ENCODE peak calls at places on chromosome X, in ten cellular contexts. One of them, this sample, is unnamed.

GRCh38 chrX:15600745-15601144 is at the start of gene ACE2:
- DNase-seq in fibroblast of pulmonary artery: no peak
- DNase-seq in astrocyte of the spinal cord: no peak
- DNase-seq in choroid plexus epithelial cell: no peak
- DNase-seq in heart left ventricle: peak
- DNase-seq in thoracic aorta: no peak
- DNase-seq in DND-41: no peak
- DNase-seq in mucosa of descending colon: peak
- DNase-seq in ovary: no peak
- DNase-seq in HFF-Myc: no peak
- DNase-seq in this sample: no peak

GRCh38 chrX:21975827-21976226 is 35.3 kb downstream of the SMS start:
- DNase-seq in HFF-Myc: no peak
- DNase-seq in choroid plexus epithelial cell: peak
- DNase-seq in mucosa of descending colon: no peak
- DNase-seq in DND-41: no peak
- DNase-seq in heart left ventricle: no peak
- DNase-seq in ovary: no peak
- DNase-seq in astrocyte of the spinal cord: peak
- DNase-seq in thoracic aorta: no peak
- DNase-seq in fibroblast of pulmonary artery: peak
- DNase-seq in this sample: no peak

GRCh38 chrX:20053537-20053936 is 62.7 kb upstream of the BCLAF3 start:
- DNase-seq in choroid plexus epithelial cell: no peak
- DNase-seq in fibroblast of pulmonary artery: no peak
- DNase-seq in HFF-Myc: no peak
- DNase-seq in DND-41: no peak
- DNase-seq in heart left ventricle: no peak
- DNase-seq in thoracic aorta: no peak
- DNase-seq in mucosa of descending colon: no peak
- DNase-seq in ovary: no peak
- DNase-seq in astrocyte of the spinal cord: no peak
- DNase-seq in this sample: no peak

GRCh38 chrX:9369802-9370291 is 95.0 kb upstream of the TBL1X start:
- DNase-seq in mucosa of descending colon: no peak
- DNase-seq in heart left ventricle: no peak
- DNase-seq in ovary: no peak
- DNase-seq in astrocyte of the spinal cord: peak
- DNase-seq in thoracic aorta: no peak
- DNase-seq in fibroblast of pulmonary artery: peak
- DNase-seq in DND-41: peak
- DNase-seq in choroid plexus epithelial cell: peak
- DNase-seq in HFF-Myc: no peak
- DNase-seq in this sample: no peak

GRCh38 chrX:133838761-133839676 is 146.4 kb downstream of the GPC3 start:
- DNase-seq in ovary: no peak
- DNase-seq in DND-41: peak
- DNase-seq in thoracic aorta: no peak
- DNase-seq in HFF-Myc: peak
- DNase-seq in heart left ventricle: no peak
- DNase-seq in astrocyte of the spinal cord: peak
- DNase-seq in fibroblast of pulmonary artery: peak
- DNase-seq in mucosa of descending colon: peak
- DNase-seq in choroid plexus epithelial cell: peak
- DNase-seq in this sample: no peak

GRCh38 chrX:132181364-132181763 is 37.9 kb downstream of the RAP2C start:
- DNase-seq in DND-41: no peak
- DNase-seq in choroid plexus epithelial cell: no peak
- DNase-seq in ovary: no peak
- DNase-seq in heart left ventricle: peak
- DNase-seq in HFF-Myc: no peak
- DNase-seq in astrocyte of the spinal cord: no peak
- DNase-seq in mucosa of descending colon: peak
- DNase-seq in thoracic aorta: no peak
- DNase-seq in fibroblast of pulmonary artery: no peak
- DNase-seq in this sample: no peak

GRCh38 chrX:129512409-129512808 is 10.9 kb downstream of the SMARCA1 start:
- DNase-seq in fibroblast of pulmonary artery: no peak
- DNase-seq in DND-41: no peak
- DNase-seq in astrocyte of the spinal cord: no peak
- DNase-seq in HFF-Myc: no peak
- DNase-seq in mucosa of descending colon: no peak
- DNase-seq in choroid plexus epithelial cell: no peak
- DNase-seq in thoracic aorta: no peak
- DNase-seq in heart left ventricle: no peak
- DNase-seq in ovary: no peak
- DNase-seq in this sample: no peak

GRCh38 chrX:124347242-124347641 is 879 bp downstream of the SH2D1A start:
- DNase-seq in astrocyte of the spinal cord: no peak
- DNase-seq in DND-41: peak
- DNase-seq in heart left ventricle: no peak
- DNase-seq in ovary: no peak
- DNase-seq in thoracic aorta: no peak
- DNase-seq in HFF-Myc: no peak
- DNase-seq in mucosa of descending colon: no peak
- DNase-seq in fibroblast of pulmonary artery: no peak
- DNase-seq in choroid plexus epithelial cell: no peak
- DNase-seq in this sample: no peak

GRCh38 chrX:148298737-148299136 is 201.7 kb upstream of the AFF2 start:
- DNase-seq in mucosa of descending colon: no peak
- DNase-seq in thoracic aorta: no peak
- DNase-seq in HFF-Myc: no peak
- DNase-seq in DND-41: peak
- DNase-seq in fibroblast of pulmonary artery: peak
- DNase-seq in ovary: no peak
- DNase-seq in choroid plexus epithelial cell: no peak
- DNase-seq in astrocyte of the spinal cord: peak
- DNase-seq in heart left ventricle: no peak
- DNase-seq in this sample: no peak

GRCh38 chrX:24846551-24847170 is 152.9 kb downstream of the POLA1 start:
- DNase-seq in choroid plexus epithelial cell: peak
- DNase-seq in thoracic aorta: no peak
- DNase-seq in mucosa of descending colon: no peak
- DNase-seq in ovary: peak
- DNase-seq in astrocyte of the spinal cord: no peak
- DNase-seq in HFF-Myc: no peak
- DNase-seq in DND-41: no peak
- DNase-seq in heart left ventricle: no peak
- DNase-seq in fibroblast of pulmonary artery: peak
- DNase-seq in this sample: no peak

GRCh38 chrX:54825716-54826428 is 18.3 kb downstream of the MAGED2 start:
- DNase-seq in heart left ventricle: no peak
- DNase-seq in choroid plexus epithelial cell: no peak
- DNase-seq in mucosa of descending colon: peak
- DNase-seq in astrocyte of the spinal cord: no peak
- DNase-seq in ovary: no peak
- DNase-seq in thoracic aorta: no peak
- DNase-seq in DND-41: no peak
- DNase-seq in HFF-Myc: no peak
- DNase-seq in fibroblast of pulmonary artery: no peak
- DNase-seq in this sample: no peak

GRCh38 chrX:132671229-132671641 is 182.4 kb upstream of the MBNL3 start:
- DNase-seq in choroid plexus epithelial cell: no peak
- DNase-seq in mucosa of descending colon: no peak
- DNase-seq in ovary: no peak
- DNase-seq in fibroblast of pulmonary artery: no peak
- DNase-seq in HFF-Myc: no peak
- DNase-seq in DND-41: no peak
- DNase-seq in heart left ventricle: no peak
- DNase-seq in astrocyte of the spinal cord: no peak
- DNase-seq in thoracic aorta: no peak
- DNase-seq in this sample: no peak

GRCh38 chrX:20471483-20471882 is 204.8 kb upstream of the RPS6KA3 start:
- DNase-seq in HFF-Myc: no peak
- DNase-seq in DND-41: no peak
- DNase-seq in fibroblast of pulmonary artery: no peak
- DNase-seq in thoracic aorta: no peak
- DNase-seq in mucosa of descending colon: no peak
- DNase-seq in choroid plexus epithelial cell: no peak
- DNase-seq in astrocyte of the spinal cord: no peak
- DNase-seq in ovary: no peak
- DNase-seq in heart left ventricle: no peak
- DNase-seq in this sample: no peak

GRCh38 chrX:97234471-97235097 is 350.9 kb downstream of the RPA4 start:
- DNase-seq in DND-41: no peak
- DNase-seq in fibroblast of pulmonary artery: no peak
- DNase-seq in HFF-Myc: no peak
- DNase-seq in mucosa of descending colon: no peak
- DNase-seq in choroid plexus epithelial cell: no peak
- DNase-seq in heart left ventricle: no peak
- DNase-seq in thoracic aorta: no peak
- DNase-seq in astrocyte of the spinal cord: no peak
- DNase-seq in ovary: no peak
- DNase-seq in this sample: no peak

GRCh38 chrX:42127563-42127962 is 204.2 kb upstream of the CASK start:
- DNase-seq in choroid plexus epithelial cell: no peak
- DNase-seq in HFF-Myc: no peak
- DNase-seq in DND-41: no peak
- DNase-seq in astrocyte of the spinal cord: no peak
- DNase-seq in fibroblast of pulmonary artery: no peak
- DNase-seq in heart left ventricle: no peak
- DNase-seq in mucosa of descending colon: no peak
- DNase-seq in ovary: no peak
- DNase-seq in thoracic aorta: no peak
- DNase-seq in this sample: no peak

GRCh38 chrX:150298841-150299551 is 64.1 kb upstream of the MAMLD1 start:
- DNase-seq in mucosa of descending colon: no peak
- DNase-seq in choroid plexus epithelial cell: peak
- DNase-seq in HFF-Myc: no peak
- DNase-seq in heart left ventricle: no peak
- DNase-seq in fibroblast of pulmonary artery: no peak
- DNase-seq in astrocyte of the spinal cord: peak
- DNase-seq in thoracic aorta: no peak
- DNase-seq in ovary: no peak
- DNase-seq in DND-41: no peak
- DNase-seq in this sample: no peak

GRCh38 chrX:150291014-150291413 is 72.1 kb upstream of the MAMLD1 start:
- DNase-seq in thoracic aorta: no peak
- DNase-seq in mucosa of descending colon: no peak
- DNase-seq in HFF-Myc: no peak
- DNase-seq in DND-41: no peak
- DNase-seq in heart left ventricle: no peak
- DNase-seq in astrocyte of the spinal cord: no peak
- DNase-seq in ovary: no peak
- DNase-seq in fibroblast of pulmonary artery: no peak
- DNase-seq in choroid plexus epithelial cell: no peak
- DNase-seq in this sample: no peak

DNA sequence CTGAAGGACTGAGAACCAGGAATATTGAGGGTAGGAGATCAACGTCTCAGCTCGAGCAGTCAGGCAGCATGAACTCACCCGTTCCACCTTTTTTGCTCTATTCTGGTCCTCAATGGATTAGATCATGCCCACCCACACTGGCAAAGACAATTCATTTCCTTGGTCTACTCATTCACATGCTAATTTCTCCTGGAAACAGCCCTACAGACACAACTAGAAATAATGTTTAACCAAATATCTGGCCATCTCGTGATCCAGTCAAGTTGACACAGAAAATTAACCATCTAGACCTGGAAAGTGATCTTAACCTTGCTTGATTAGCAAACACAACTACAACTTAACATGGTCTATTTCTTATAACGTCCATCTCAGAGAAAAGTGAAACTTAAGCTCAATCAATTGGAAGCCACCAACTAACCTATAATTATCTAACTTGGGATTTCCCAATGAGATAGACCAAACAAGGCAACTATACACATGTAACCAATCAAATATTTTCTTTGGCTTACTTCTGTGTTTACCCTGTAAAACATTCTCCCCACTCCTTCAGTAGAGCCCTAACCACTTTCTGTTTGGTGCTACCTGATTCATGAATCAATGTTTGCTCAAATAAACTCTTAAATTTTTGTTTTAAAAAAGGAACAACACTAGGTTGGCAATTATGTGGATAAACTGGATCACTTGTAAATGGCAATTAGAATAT is 69.7 kb upstream of the MAMLD1 start:
- DNase-seq in ovary: no peak
- DNase-seq in thoracic aorta: no peak
- DNase-seq in HFF-Myc: no peak
- DNase-seq in DND-41: no peak
- DNase-seq in fibroblast of pulmonary artery: no peak
- DNase-seq in astrocyte of the spinal cord: no peak
- DNase-seq in choroid plexus epithelial cell: no peak
- DNase-seq in mucosa of descending colon: no peak
- DNase-seq in heart left ventricle: no peak
- DNase-seq in this sample: no peak
- H3K4me3 ChIP-seq in ovary: no peak
- H3K4me3 ChIP-seq in thoracic aorta: no peak
- H3K4me3 ChIP-seq in HFF-Myc: no peak
- H3K4me3 ChIP-seq in DND-41: no peak
- H3K4me3 ChIP-seq in fibroblast of pulmonary artery: no peak
- H3K4me3 ChIP-seq in astrocyte of the spinal cord: no peak
- H3K4me3 ChIP-seq in choroid plexus epithelial cell: no peak
- H3K4me3 ChIP-seq in mucosa of descending colon: no peak
- H3K4me3 ChIP-seq in heart left ventricle: no peak
- H3K4me3 ChIP-seq in this sample: no peak

GRCh38 chrX:113157496-113157895 is 316.9 kb upstream of the AMOT start:
- DNase-seq in ovary: no peak
- DNase-seq in DND-41: no peak
- DNase-seq in choroid plexus epithelial cell: no peak
- DNase-seq in HFF-Myc: no peak
- DNase-seq in fibroblast of pulmonary artery: no peak
- DNase-seq in astrocyte of the spinal cord: no peak
- DNase-seq in mucosa of descending colon: no peak
- DNase-seq in heart left ventricle: no peak
- DNase-seq in thoracic aorta: no peak
- DNase-seq in this sample: no peak
- TF ChIP-seq CTCF in ovary: no peak
- TF ChIP-seq CTCF in DND-41: no peak
- TF ChIP-seq CTCF in choroid plexus epithelial cell: no peak
- TF ChIP-seq CTCF in HFF-Myc: no peak
- TF ChIP-seq CTCF in fibroblast of pulmonary artery: no peak
- TF ChIP-seq CTCF in astrocyte of the spinal cord: no peak
- TF ChIP-seq CTCF in mucosa of descending colon: no peak
- TF ChIP-seq CTCF in heart left ventricle: no peak
- TF ChIP-seq CTCF in thoracic aorta: no peak
- TF ChIP-seq CTCF in this sample: no peak

DNA sequence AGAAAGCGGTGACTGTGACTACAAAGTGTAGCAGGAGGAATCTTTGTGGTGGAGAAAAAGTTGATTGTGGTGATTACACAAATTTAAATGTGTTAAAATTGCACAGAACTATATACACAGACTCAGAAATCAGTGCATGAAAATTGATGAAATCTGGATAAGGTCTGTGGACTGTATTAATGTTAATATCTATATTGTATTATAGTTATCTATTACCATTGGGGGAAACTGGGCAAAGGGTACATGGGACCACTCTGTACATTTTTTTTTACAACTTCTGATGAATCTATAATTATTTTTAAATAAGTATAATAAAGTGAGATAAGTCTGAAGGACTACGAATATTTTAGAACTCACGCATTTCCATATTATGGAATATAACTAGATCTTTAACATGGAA is 1.8 kb upstream of the JADE3 start:
- DNase-seq in choroid plexus epithelial cell: no peak
- DNase-seq in thoracic aorta: no peak
- DNase-seq in DND-41: no peak
- DNase-seq in HFF-Myc: no peak
- DNase-seq in ovary: no peak
- DNase-seq in astrocyte of the spinal cord: no peak
- DNase-seq in heart left ventricle: no peak
- DNase-seq in mucosa of descending colon: no peak
- DNase-seq in fibroblast of pulmonary artery: no peak
- DNase-seq in this sample: no peak
- H3K4me3 ChIP-seq in choroid plexus epithelial cell: no peak
- H3K4me3 ChIP-seq in thoracic aorta: no peak
- H3K4me3 ChIP-seq in DND-41: no peak
- H3K4me3 ChIP-seq in HFF-Myc: no peak
- H3K4me3 ChIP-seq in ovary: no peak
- H3K4me3 ChIP-seq in astrocyte of the spinal cord: no peak
- H3K4me3 ChIP-seq in heart left ventricle: no peak
- H3K4me3 ChIP-seq in mucosa of descending colon: no peak
- H3K4me3 ChIP-seq in fibroblast of pulmonary artery: no peak
- H3K4me3 ChIP-seq in this sample: no peak

GRCh38 chrX:104165894-104166734 is at the start of gene FAM199X:
- DNase-seq in mucosa of descending colon: peak
- DNase-seq in ovary: peak
- DNase-seq in heart left ventricle: peak
- DNase-seq in fibroblast of pulmonary artery: peak
- DNase-seq in thoracic aorta: peak
- DNase-seq in astrocyte of the spinal cord: peak
- DNase-seq in HFF-Myc: peak
- DNase-seq in DND-41: peak
- DNase-seq in choroid plexus epithelial cell: peak
- DNase-seq in this sample: no peak
- TF ChIP-seq CTCF in mucosa of descending colon: peak
- TF ChIP-seq CTCF in ovary: peak
- TF ChIP-seq CTCF in heart left ventricle: peak
- TF ChIP-seq CTCF in fibroblast of pulmonary artery: peak
- TF ChIP-seq CTCF in thoracic aorta: peak
- TF ChIP-seq CTCF in astrocyte of the spinal cord: peak
- TF ChIP-seq CTCF in HFF-Myc: peak
- TF ChIP-seq CTCF in DND-41: peak
- TF ChIP-seq CTCF in choroid plexus epithelial cell: peak
- TF ChIP-seq CTCF in this sample: peak